ENCODE peak calls at places on chromosome 4, in six cellular contexts. P is HEK293T; A is NCI-H1092 treated with DMSO at 0.1 percent for 48 hours; O is activated CD4-positive, alpha-beta T cell treated with anti-CD3 and anti-CD28 coated beads, Interleukin-2, amount 50 U/mL, for 1 hour; K is left ventricle myocardium inferior; B is activated T-helper 1 cell treated with anti-CD3 and anti-CD28 coated beads, Interleukin-12 subunit alpha, Interleukin-12 subunit beta, Interleukin-2, Interleukin-4 antibody, amounts not matched to agents 30 ng/mL and 10 ng/mL and 1 ng/mL, durations not matched to agents 14 hours and 24 hours and 36 hours. H is an unnamed sample.
A peak's percentile ranks its signal among the peaks of the same experiment; 100 is the strongest.

GRCh38 chr4:112213850-112214249 is 17.7 kb upstream of the AP1AR start:
- DNase-seq in P (no peak), A (no peak), O (no peak), K (no peak), B (no peak), H (no peak)

GRCh38 chr4:113435893-113436292 is 325.6 kb downstream of the CAMK2D start:
- DNase-seq in P (no peak), A (peak; percentile 14), O (no peak), K (peak; percentile 24), B (no peak), H (no peak)

GRCh38 chr4:92163348-92163747 is 140.4 kb upstream of the GRID2 start:
- DNase-seq in P (peak; percentile 8), A (no peak), O (no peak), K (no peak), B (no peak), H (no peak)

GRCh38 chr4:183142566-183143545 is 43.8 kb downstream of the WWC2 start:
- DNase-seq in P (peak; percentile 15), A (peak; percentile 79), O (no peak), K (peak; percentile 72), B (no peak), H (no peak)

GRCh38 chr4:135508006-135508714 is 1306.6 kb upstream of the PABPC4L start:
- DNase-seq in P (no peak), A (no peak), O (no peak), K (no peak), B (no peak), H (no peak)

GRCh38 chr4:24775209-24775608 is 20.2 kb upstream of the SOD3 start:
- DNase-seq in P (no peak), A (no peak), O (no peak), K (no peak), B (no peak), H (no peak)

GRCh38 chr4:163350672-163351071 is 7.0 kb downstream of the NPY5R start:
- DNase-seq in P (no peak), A (no peak), O (no peak), K (no peak), B (no peak), H (no peak)

GRCh38 chr4:6971536-6972374 is 62.1 kb downstream of the TBC1D14 start:
- DNase-seq in P (no peak), A (no peak), O (no peak), K (peak; percentile 44), B (no peak), H (no peak)

GRCh38 chr4:101843054-101843453 is 52.5 kb downstream of the BANK1 start:
- DNase-seq in P (no peak), A (no peak), O (no peak), K (no peak), B (no peak), H (no peak)

GRCh38 chr4:5292091-5292490 is 240.8 kb downstream of the STK32B start:
- DNase-seq in P (no peak), A (peak; percentile 40), O (no peak), K (no peak), B (no peak), H (no peak)

GRCh38 chr4:115657991-115658390 is 544.6 kb upstream of the NDST4 start:
- DNase-seq in P (no peak), A (no peak), O (no peak), K (no peak), B (no peak), H (no peak)

GRCh38 chr4:88054909-88055308 is 47.5 kb downstream of the PKD2 start:
- DNase-seq in P (peak; percentile 46), A (peak; percentile 1), O (no peak), K (no peak), B (no peak), H (no peak)

GRCh38 chr4:42352049-42352448 is 45.2 kb upstream of the SHISA3 start:
- DNase-seq in P (no peak), A (no peak), O (no peak), K (no peak), B (no peak), H (no peak)